ENCODE peak calls at places on chromosome X, in five cellular contexts. One of them, this sample, is unnamed.

GRCh38 chrX:110381216-110381615 is 22.6 kb downstream of the RTL9 start:
- DNase-seq in ovary: no peak
- DNase-seq in GM12878: no peak
- DNase-seq in upper lobe of left lung: no peak
- DNase-seq in H54: no peak
- DNase-seq in this sample: no peak

GRCh38 chrX:57447856-57448255 is 144.0 kb upstream of the ZXDB start:
- DNase-seq in ovary: no peak
- DNase-seq in GM12878: no peak
- DNase-seq in upper lobe of left lung: no peak
- DNase-seq in H54: no peak
- DNase-seq in this sample: no peak

GRCh38 chrX:46710927-46711623 is 47.8 kb downstream of the SLC9A7 start:
- DNase-seq in upper lobe of left lung: no peak
- DNase-seq in GM12878: no peak
- DNase-seq in H54: no peak
- DNase-seq in ovary: no peak
- DNase-seq in this sample: no peak

GRCh38 chrX:1152090-1152489 is 60.4 kb downstream of the CRLF2 start:
- DNase-seq in ovary: no peak
- DNase-seq in upper lobe of left lung: no peak
- DNase-seq in H54: no peak
- DNase-seq in GM12878: no peak
- DNase-seq in this sample: no peak

GRCh38 chrX:85052207-85052606 is 48.5 kb downstream of the APOOL start:
- DNase-seq in ovary: no peak
- DNase-seq in GM12878: no peak
- DNase-seq in upper lobe of left lung: no peak
- DNase-seq in H54: no peak
- DNase-seq in this sample: no peak

GRCh38 chrX:152155766-152156310 is 17.5 kb upstream of the MAGEA10 start:
- DNase-seq in upper lobe of left lung: no peak
- DNase-seq in ovary: no peak
- DNase-seq in GM12878: no peak
- DNase-seq in H54: no peak
- DNase-seq in this sample: no peak

GRCh38 chrX:9465380-9466114 is 689 bp downstream of the TBL1X start:
- DNase-seq in GM12878: no peak
- DNase-seq in ovary: peak
- DNase-seq in upper lobe of left lung: no peak
- DNase-seq in H54: no peak
- DNase-seq in this sample: no peak

GRCh38 chrX:119605398-119605738 is 856 bp downstream of the NKRF start:
- DNase-seq in upper lobe of left lung: peak
- DNase-seq in ovary: peak
- DNase-seq in GM12878: no peak
- DNase-seq in H54: no peak
- DNase-seq in this sample: no peak

GRCh38 chrX:110733166-110733565 is 62.5 kb downstream of the CHRDL1 start:
- DNase-seq in ovary: no peak
- DNase-seq in GM12878: no peak
- DNase-seq in H54: no peak
- DNase-seq in upper lobe of left lung: no peak
- DNase-seq in this sample: no peak

GRCh38 chrX:128816919-128817318 is 706.4 kb downstream of the SMARCA1 start:
- DNase-seq in GM12878: no peak
- DNase-seq in upper lobe of left lung: no peak
- DNase-seq in ovary: no peak
- DNase-seq in H54: peak
- DNase-seq in this sample: no peak

GRCh38 chrX:22246620-22247019 is 26.1 kb upstream of the CBLL2 start:
- DNase-seq in ovary: no peak
- DNase-seq in upper lobe of left lung: no peak
- DNase-seq in H54: no peak
- DNase-seq in GM12878: no peak
- DNase-seq in this sample: no peak

GRCh38 chrX:123975180-123975579 is 13.7 kb downstream of the STAG2 start:
- DNase-seq in upper lobe of left lung: no peak
- DNase-seq in H54: peak
- DNase-seq in GM12878: no peak
- DNase-seq in ovary: no peak
- DNase-seq in this sample: no peak

GRCh38 chrX:12947545-12948235 is 27.2 kb upstream of the TMSB4X start:
- DNase-seq in upper lobe of left lung: no peak
- DNase-seq in GM12878: no peak
- DNase-seq in ovary: no peak
- DNase-seq in H54: no peak
- DNase-seq in this sample: no peak

GRCh38 chrX:77162777-77163176 is 284.4 kb upstream of the FGF16 start:
- DNase-seq in ovary: no peak
- DNase-seq in upper lobe of left lung: no peak
- DNase-seq in H54: no peak
- DNase-seq in GM12878: no peak
- DNase-seq in this sample: no peak

GRCh38 chrX:54920610-54921426 is at the start of gene TRO:
- DNase-seq in H54: no peak
- DNase-seq in GM12878: no peak
- DNase-seq in ovary: peak
- DNase-seq in upper lobe of left lung: no peak
- DNase-seq in this sample: no peak

GRCh38 chrX:9912341-9912740 is 54.8 kb upstream of the CLDN34 start:
- DNase-seq in GM12878: no peak
- DNase-seq in ovary: no peak
- DNase-seq in H54: no peak
- DNase-seq in upper lobe of left lung: no peak
- DNase-seq in this sample: no peak

GRCh38 chrX:117969782-117970181 is 146.8 kb downstream of the KLHL13 start:
- DNase-seq in ovary: no peak
- DNase-seq in H54: no peak
- DNase-seq in GM12878: no peak
- DNase-seq in upper lobe of left lung: no peak
- DNase-seq in this sample: no peak

GRCh38 chrX:12401252-12401651 is 263.0 kb downstream of the FRMPD4 start:
- DNase-seq in ovary: no peak
- DNase-seq in upper lobe of left lung: no peak
- DNase-seq in H54: no peak
- DNase-seq in GM12878: no peak
- DNase-seq in this sample: no peak

GRCh38 chrX:150087612-150088011 is 149.3 kb upstream of the EOLA2 start:
- DNase-seq in upper lobe of left lung: no peak
- DNase-seq in GM12878: no peak
- DNase-seq in ovary: no peak
- DNase-seq in H54: no peak
- DNase-seq in this sample: no peak

GRCh38 chrX:2828404-2829065 is at the start of gene GYG2:
- DNase-seq in ovary: no peak
- DNase-seq in upper lobe of left lung: no peak
- DNase-seq in GM12878: no peak
- DNase-seq in H54: no peak
- DNase-seq in this sample: no peak

GRCh38 chrX:1205681-1206611 is 6.5 kb downstream of the CRLF2 start:
- DNase-seq in GM12878: no peak
- DNase-seq in H54: peak
- DNase-seq in upper lobe of left lung: no peak
- DNase-seq in ovary: no peak
- DNase-seq in this sample: no peak

GRCh38 chrX:63458981-63459380 is 107.8 kb upstream of the SPIN4 start:
- DNase-seq in upper lobe of left lung: no peak
- DNase-seq in H54: no peak
- DNase-seq in ovary: no peak
- DNase-seq in GM12878: no peak
- DNase-seq in this sample: no peak

GRCh38 chrX:154349359-154349935 is 25.0 kb downstream of the FLNA start:
- DNase-seq in GM12878: no peak
- DNase-seq in H54: no peak
- DNase-seq in upper lobe of left lung: no peak
- DNase-seq in ovary: no peak
- DNase-seq in this sample: no peak
- TF ChIP-seq POLR2A in GM12878: peak
- TF ChIP-seq POLR2A in H54: no peak
- TF ChIP-seq POLR2A in upper lobe of left lung: no peak
- TF ChIP-seq POLR2A in ovary: no peak
- TF ChIP-seq POLR2A in this sample: no peak

DNA sequence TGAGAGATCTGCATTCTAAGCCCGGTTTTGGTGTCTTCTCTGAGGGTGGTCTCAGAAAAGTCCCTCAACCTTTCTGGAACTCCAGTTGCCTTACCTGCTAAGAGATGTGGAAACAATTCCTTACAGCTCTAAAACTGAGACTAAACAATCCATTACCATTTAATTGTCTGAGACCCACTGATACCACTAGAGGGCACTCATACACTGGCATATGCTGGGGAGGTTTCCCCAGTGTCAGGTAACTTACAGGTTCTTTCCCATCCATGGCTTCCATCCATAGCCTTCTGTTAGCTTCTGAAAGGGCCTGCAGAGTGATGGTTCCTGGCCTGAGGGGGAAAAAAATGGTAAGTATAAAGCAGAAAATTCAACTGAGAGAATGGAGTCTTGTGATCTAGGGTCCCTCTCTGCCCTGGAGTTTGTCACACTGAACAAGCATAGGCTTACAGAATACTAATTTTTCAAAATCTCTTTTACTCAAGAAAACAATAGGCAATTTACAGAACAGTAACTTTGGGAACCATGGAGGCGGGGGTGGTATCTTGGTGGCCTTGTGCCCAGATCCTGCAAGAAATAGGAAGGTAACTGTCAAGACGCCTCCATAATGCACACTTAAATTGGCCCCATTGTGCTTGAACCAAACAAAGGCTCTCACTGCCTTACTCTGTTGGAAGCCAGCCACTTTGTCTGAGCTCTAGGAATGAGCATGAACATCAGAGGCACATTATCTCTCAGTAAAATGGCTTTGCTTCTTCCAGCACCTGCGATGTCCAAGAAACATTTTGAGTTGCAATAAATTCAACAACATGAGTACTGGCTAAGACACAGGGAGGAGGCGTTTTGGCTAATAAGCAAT is 236.1 kb downstream of the OPHN1 start:
- DNase-seq in H54: peak
- DNase-seq in upper lobe of left lung: peak
- DNase-seq in GM12878: no peak
- DNase-seq in ovary: no peak
- DNase-seq in this sample: no peak
- TF ChIP-seq POLR2A in H54: no peak
- TF ChIP-seq POLR2A in upper lobe of left lung: no peak
- TF ChIP-seq POLR2A in GM12878: no peak
- TF ChIP-seq POLR2A in ovary: no peak
- TF ChIP-seq POLR2A in this sample: no peak

GRCh38 chrX:18895157-18895952 is 88.6 kb downstream of the PHKA2 start:
- DNase-seq in ovary: peak
- DNase-seq in upper lobe of left lung: no peak
- DNase-seq in H54: no peak
- DNase-seq in GM12878: no peak
- DNase-seq in this sample: no peak
- TF ChIP-seq POLR2A in ovary: no peak
- TF ChIP-seq POLR2A in upper lobe of left lung: no peak
- TF ChIP-seq POLR2A in H54: no peak
- TF ChIP-seq POLR2A in GM12878: no peak
- TF ChIP-seq POLR2A in this sample: no peak

DNA sequence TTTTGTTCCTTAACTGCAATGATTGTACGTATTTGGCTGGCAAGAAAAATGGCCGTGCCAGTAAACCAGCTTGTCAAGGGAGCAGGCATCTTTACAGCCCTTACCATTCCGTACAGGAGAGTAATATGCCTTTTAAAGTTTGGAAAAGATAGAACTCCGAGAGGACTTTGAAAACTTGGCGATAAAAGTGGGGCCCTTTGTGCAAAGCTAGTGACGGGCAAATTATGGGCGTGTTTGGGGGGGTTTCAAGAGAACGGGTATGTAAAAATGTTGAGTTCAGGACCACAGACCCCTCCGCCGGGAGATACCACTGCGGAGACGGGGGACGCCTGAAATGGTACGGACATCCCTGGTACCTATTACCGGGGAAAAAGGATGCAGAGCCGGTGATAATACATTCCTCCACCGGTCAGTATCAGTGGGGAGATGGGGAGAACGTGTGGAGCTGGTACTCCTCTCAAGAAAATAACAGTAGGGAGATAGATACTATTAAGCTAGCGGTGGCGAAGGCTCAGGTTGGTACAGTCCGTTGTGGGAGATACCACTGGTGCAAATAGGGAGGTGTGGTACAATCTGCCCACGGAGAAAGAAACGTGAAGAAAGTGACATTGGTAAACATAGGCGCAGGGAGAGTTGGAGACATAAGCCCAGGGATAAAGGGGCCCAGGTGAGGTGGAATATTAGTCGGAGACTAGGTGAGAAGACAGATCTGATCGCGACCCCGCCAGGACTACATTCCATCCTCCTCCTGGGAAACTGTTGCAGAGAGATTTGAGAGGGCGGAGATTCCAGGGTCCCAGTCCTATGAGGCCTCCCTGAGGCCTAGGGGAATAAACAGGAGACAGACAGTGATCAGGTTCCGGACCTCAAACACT is 14.5 kb downstream of the SPACA5 start:
- DNase-seq in ovary: peak
- DNase-seq in upper lobe of left lung: peak
- DNase-seq in GM12878: peak
- DNase-seq in H54: no peak
- DNase-seq in this sample: no peak
- TF ChIP-seq POLR2A in ovary: no peak
- TF ChIP-seq POLR2A in upper lobe of left lung: no peak
- TF ChIP-seq POLR2A in GM12878: no peak
- TF ChIP-seq POLR2A in H54: no peak
- TF ChIP-seq POLR2A in this sample: no peak

GRCh38 chrX:44036336-44036735 is 63.1 kb upstream of the NDP start:
- DNase-seq in upper lobe of left lung: no peak
- DNase-seq in ovary: no peak
- DNase-seq in H54: no peak
- DNase-seq in GM12878: no peak
- DNase-seq in this sample: no peak
- TF ChIP-seq POLR2A in upper lobe of left lung: no peak
- TF ChIP-seq POLR2A in ovary: no peak
- TF ChIP-seq POLR2A in H54: no peak
- TF ChIP-seq POLR2A in GM12878: no peak
- TF ChIP-seq POLR2A in this sample: no peak

GRCh38 chrX:41084360-41085104 is 713 bp upstream of the USP9X start:
- DNase-seq in GM12878: peak
- DNase-seq in H54: peak
- DNase-seq in ovary: peak
- DNase-seq in upper lobe of left lung: peak
- DNase-seq in this sample: peak
- TF ChIP-seq POLR2A in GM12878: peak
- TF ChIP-seq POLR2A in H54: peak
- TF ChIP-seq POLR2A in ovary: peak
- TF ChIP-seq POLR2A in upper lobe of left lung: peak
- TF ChIP-seq POLR2A in this sample: peak

GRCh38 chrX:71534773-71535544 is 2.1 kb downstream of the OGT start:
- DNase-seq in H54: no peak
- DNase-seq in ovary: no peak
- DNase-seq in upper lobe of left lung: no peak
- DNase-seq in GM12878: no peak
- DNase-seq in this sample: no peak

GRCh38 chrX:71532078-71532752 is 689 bp upstream of the OGT start:
- DNase-seq in ovary: no peak
- DNase-seq in GM12878: no peak
- DNase-seq in upper lobe of left lung: no peak
- DNase-seq in H54: no peak
- DNase-seq in this sample: no peak

GRCh38 chrX:71533850-71534515 is 1.1 kb downstream of the OGT start:
- DNase-seq in upper lobe of left lung: peak
- DNase-seq in ovary: peak
- DNase-seq in GM12878: no peak
- DNase-seq in H54: no peak
- DNase-seq in this sample: no peak

GRCh38 chrX:71533514-71533849 is 578 bp downstream of the OGT start:
- DNase-seq in GM12878: no peak
- DNase-seq in ovary: no peak
- DNase-seq in H54: no peak
- DNase-seq in upper lobe of left lung: no peak
- DNase-seq in this sample: no peak

GRCh38 chrX:71532753-71533425 is at the start of gene OGT:
- DNase-seq in GM12878: peak
- DNase-seq in H54: peak
- DNase-seq in ovary: peak
- DNase-seq in upper lobe of left lung: peak
- DNase-seq in this sample: peak
- TF ChIP-seq POLR2A in GM12878: peak
- TF ChIP-seq POLR2A in H54: peak
- TF ChIP-seq POLR2A in ovary: peak
- TF ChIP-seq POLR2A in upper lobe of left lung: peak
- TF ChIP-seq POLR2A in this sample: no peak